ENCODE peak calls at places on chromosomes 7 and 10, in nine cellular contexts. Q is heart left ventricle, L is right cardiac atrium, C is ovary, Y is IMR-90, U is AG10803, D is WERI-Rb-1, I is heart right ventricle, Z is prostate gland. B is an unnamed sample.

GRCh38 chr7:767941-768729 is 41.1 kb upstream of the PRKAR1B start:
- DNase-seq in Q (no peak), I (no peak), U (peak; percentile 24), C (peak; percentile 88), L (peak; percentile 88), D (no peak), Z (no peak), Y (peak; percentile 22), B (no peak)

GRCh38 chr7:151460474-151460855 is 20.5 kb upstream of the CRYGN start:
- DNase-seq in L (no peak), I (peak; percentile 48), D (peak; percentile 24), Z (no peak), Q (peak; percentile 63), C (peak; percentile 58), U (peak; percentile 22), Y (no peak), B (no peak)

GRCh38 chr10:130717088-130717487 is 580.9 kb downstream of the GLRX3 start:
- DNase-seq in L (no peak), Y (no peak), Q (no peak), C (no peak), U (no peak), D (peak; percentile 40), I (no peak), Z (no peak), B (no peak)

GRCh38 chr7:124351950-124352349 is 319.1 kb upstream of the TMEM229A start:
- DNase-seq in Y (no peak), Q (peak; percentile 33), L (peak; percentile 35), Z (no peak), I (peak; percentile 11), D (no peak), C (no peak), U (no peak), B (no peak)

GRCh38 chr10:3972460-3973366 is 187.7 kb upstream of the KLF6 start:
- DNase-seq in Z (no peak), Q (no peak), I (no peak), L (no peak), C (no peak), D (no peak), U (peak; percentile 11), Y (no peak), B (no peak)

GRCh38 chr7:13457790-13458189 is 531.7 kb downstream of the ETV1 start:
- DNase-seq in D (no peak), L (no peak), Y (no peak), Z (no peak), Q (no peak), C (no peak), I (no peak), U (no peak), B (no peak)

GRCh38 chr7:644381-645305 is 81.9 kb upstream of the DNAAF5 start:
- DNase-seq in C (no peak), Z (no peak), Y (no peak), D (no peak), L (peak; percentile 75), Q (peak; percentile 75), I (peak; percentile 69), U (no peak), B (no peak)

GRCh38 chr7:74525881-74526280 is 72.2 kb downstream of the GTF2IRD1 start:
- DNase-seq in Z (peak; percentile 73), C (no peak), Q (no peak), U (no peak), Y (no peak), I (no peak), D (no peak), L (no peak), B (no peak)

GRCh38 chr7:29871787-29872398 is 65.6 kb downstream of the WIPF3 start:
- DNase-seq in Z (no peak), D (no peak), Y (peak; percentile 41), I (no peak), L (no peak), U (peak; percentile 93), Q (no peak), C (peak; percentile 47), B (peak; percentile 52)

GRCh38 chr7:136997735-136998134 is 129.3 kb downstream of the CHRM2 start:
- DNase-seq in Q (no peak), C (no peak), L (no peak), Y (peak; percentile 46), D (no peak), Z (no peak), U (peak; percentile 33), I (no peak), B (no peak)

GRCh38 chr10:28410420-28411135 is 107.7 kb upstream of the MPP7 start:
- DNase-seq in Y (no peak), U (no peak), L (no peak), D (no peak), Q (no peak), I (no peak), Z (no peak), C (no peak), B (no peak)

DNA sequence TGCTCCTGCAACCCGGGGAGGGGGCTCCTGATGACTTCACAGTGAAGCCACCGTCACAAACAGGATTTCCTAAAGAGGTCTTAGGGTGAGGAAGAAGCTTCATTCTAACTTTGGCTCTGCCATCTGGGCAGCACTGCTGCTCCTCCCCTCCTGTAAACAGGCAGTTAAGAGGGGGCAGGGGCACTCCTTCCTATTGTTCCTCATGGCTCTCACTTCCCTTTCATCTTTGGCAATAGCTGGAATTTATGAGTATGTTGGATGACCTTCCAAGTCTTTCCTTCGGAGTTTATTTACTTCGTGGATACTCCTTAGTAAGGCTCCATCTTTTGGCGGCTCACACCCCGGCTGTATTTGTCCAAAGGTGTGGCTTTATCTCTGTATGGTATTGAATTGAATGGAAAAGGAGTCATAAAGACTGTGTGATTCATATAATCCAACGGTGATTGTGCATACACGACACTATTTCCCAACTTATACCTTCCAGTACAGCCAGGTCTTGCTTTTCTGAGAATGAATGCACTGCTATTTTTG is 55.4 kb upstream of the FAM133B start:
- DNase-seq in Z (peak; percentile 16), D (peak; percentile 81), Y (peak; percentile 15), L (no peak), Q (peak; percentile 34), U (no peak), I (no peak), C (no peak), B (no peak)
- H3K4me3 ChIP-seq in Z (no peak overlapping the region), D (peak overlapping the region; percentile 33), Y (no peak overlapping the region), L (no peak overlapping the region), Q (no peak overlapping the region), U (no peak overlapping the region), I (no peak overlapping the region), C (no peak overlapping the region), B (no peak overlapping the region)

GRCh38 chr7:4957847-4958476 is 1.0 kb downstream of the MMD2 start:
- DNase-seq in I (no peak), Z (no peak), U (no peak), C (no peak), Y (no peak), L (no peak), D (no peak), Q (no peak), B (no peak)

GRCh38 chr7:4959881-4960280 is 894 bp upstream of the MMD2 start:
- DNase-seq in Y (no peak), Q (no peak), D (no peak), L (no peak), Z (no peak), U (no peak), I (no peak), C (no peak), B (no peak)

GRCh38 chr7:4960363-4960762 is 1.4 kb upstream of the MMD2 start:
- DNase-seq in Q (no peak), L (no peak), U (no peak), C (no peak), I (no peak), Z (no peak), D (peak; percentile 71), Y (no peak), B (no peak)

GRCh38 chr7:4958477-4959301 is at the start of gene MMD2:
- DNase-seq in D (peak; percentile 74), L (no peak), Y (no peak), I (no peak), C (no peak), Z (no peak), U (no peak), Q (no peak), B (no peak)

GRCh38 chr7:4959356-4959755 is 369 bp upstream of the MMD2 start:
- DNase-seq in D (peak; percentile 77), Q (no peak), Y (no peak), Z (no peak), I (no peak), L (no peak), C (no peak), U (no peak), B (no peak)
- H3K4me3 ChIP-seq in D (peak overlapping the region; percentile 34), Q (peak overlapping the region; percentile 38), Y (no peak overlapping the region), Z (peak overlapping the region; percentile 28), I (peak overlapping the region; percentile 32), L (peak overlapping the region; percentile 77), C (peak overlapping the region; percentile 16), U (no peak overlapping the region), B (no peak overlapping the region)

GRCh38 chr10:116665541-116666125 is 44.9 kb downstream of the PNLIPRP2 start:
- DNase-seq in Q (no peak), C (peak; percentile 65), D (no peak), Y (peak; percentile 5), Z (no peak), L (peak; percentile 75), I (no peak), U (peak; percentile 62), B (peak; percentile 33)
- H3K4me3 ChIP-seq in Q (peak overlapping the region; percentile 15), C (peak overlapping the region; percentile 16), D (no peak overlapping the region), Y (no peak overlapping the region), Z (no peak overlapping the region), L (no peak overlapping the region), I (no peak overlapping the region), U (peak overlapping the region; percentile 34), B (no peak overlapping the region)

GRCh38 chr10:62040896-62041295 is 139.4 kb downstream of the ARID5B start:
- DNase-seq in Y (no peak), D (no peak), L (no peak), Q (no peak), Z (no peak), U (no peak), C (no peak), I (no peak), B (no peak)

GRCh38 chr10:62037890-62038608 is 136.6 kb downstream of the ARID5B start:
- DNase-seq in C (no peak), L (no peak), Z (no peak), Q (no peak), D (no peak), I (no peak), Y (no peak), U (no peak), B (no peak)

GRCh38 chr10:62036186-62037081 is 134.9 kb downstream of the ARID5B start:
- DNase-seq in Q (no peak), C (no peak), D (no peak), L (no peak), Z (no peak), Y (no peak), I (no peak), U (no peak), B (no peak)

GRCh38 chr10:62037166-62037831 is 135.8 kb downstream of the ARID5B start:
- DNase-seq in Z (no peak), U (peak; percentile 86), I (no peak), C (no peak), L (no peak), Q (no peak), D (no peak), Y (peak; percentile 72), B (no peak)

DNA sequence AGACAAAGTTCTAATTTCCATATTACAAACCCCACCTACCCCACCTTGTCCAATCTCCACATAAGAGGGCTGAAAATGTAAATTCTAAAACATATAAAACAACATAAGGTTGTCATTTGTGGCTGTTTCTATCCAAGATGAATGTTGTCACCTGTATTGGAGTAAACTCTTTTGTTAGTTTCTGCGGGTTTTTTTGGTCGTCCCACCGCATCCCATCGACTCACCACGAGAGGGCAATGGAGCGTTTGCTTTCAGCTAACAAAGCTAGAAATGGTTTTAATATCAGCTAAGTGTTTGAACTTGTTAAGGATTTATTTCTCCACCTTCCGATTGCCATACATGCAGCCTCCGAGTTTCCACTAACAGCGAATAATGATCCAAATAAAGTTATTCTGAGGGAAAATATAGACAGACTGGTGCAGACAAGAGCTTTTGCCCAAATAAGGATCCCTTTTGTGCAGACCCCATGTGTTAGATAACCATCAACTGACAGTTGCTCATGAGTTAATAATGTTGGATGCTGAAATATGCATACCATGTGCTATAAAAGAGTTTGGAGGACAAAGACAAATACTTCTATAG is 137.2 kb downstream of the ARID5B start:
- DNase-seq in C (peak; percentile 84), D (peak; percentile 63), I (peak; percentile 63), U (peak; percentile 75), Q (peak; percentile 73), Z (peak; percentile 70), L (peak; percentile 75), Y (peak; percentile 78), B (no peak)
- H3K4me3 ChIP-seq in C (no peak overlapping the region), D (no peak overlapping the region), I (peak overlapping the region; percentile 21), U (no peak overlapping the region), Q (no peak overlapping the region), Z (no peak overlapping the region), L (peak overlapping the region; percentile 35), Y (no peak overlapping the region), B (no peak overlapping the region)

B was measured in skeletal muscle cell.